ENCODE peak calls at places on chromosomes 1 and 21, in four cellular contexts. K is GM23248; X is HEK293T; E is naive thymus-derived CD8-positive, alpha-beta T cell. C is an unnamed sample.
A peak's percentile ranks its signal among the peaks of the same experiment; 100 is the strongest.

GRCh38 chr1:192805832-192806323 is 3.0 kb upstream of the RGS2 start:
- DNase-seq in K (peak; percentile 93), X (peak; percentile 55), E (peak; percentile 32), C (peak; percentile 80)

GRCh38 chr1:236425031-236425663 is 31.1 kb downstream of the EDARADD start:
- DNase-seq in K (no peak), X (no peak), E (no peak), C (no peak)

GRCh38 chr1:169361281-169361680 is 6.3 kb downstream of the NME7 start:
- DNase-seq in K (peak; percentile 3), X (no peak), E (no peak), C (no peak)

GRCh38 chr1:115323366-115324004 is 14.6 kb downstream of the NGF start:
- DNase-seq in K (peak; percentile 63), X (no peak), E (no peak), C (no peak)

GRCh38 chr1:63124666-63125191 is 197.6 kb upstream of the FOXD3 start:
- DNase-seq in K (peak; percentile 84), X (no peak), E (no peak), C (peak; percentile 65)

GRCh38 chr21:36698160-36699025 is 522 bp upstream of the SIM2 start:
- DNase-seq in K (no peak), X (no peak), E (no peak), C (no peak)

GRCh38 chr21:30628109-30628508 is 6.9 kb upstream of the KRTAP20-2 start:
- DNase-seq in K (no peak), X (no peak), E (no peak), C (no peak)

GRCh38 chr1:226723640-226724532 is 15.2 kb downstream of the ITPKB start:
- DNase-seq in K (peak; percentile 74), X (peak; percentile 77), E (no peak), C (peak; percentile 73)

GRCh38 chr1:180908084-180908765 is 4.5 kb upstream of the KIAA1614 start:
- DNase-seq in K (no peak), X (no peak), E (no peak), C (no peak)

GRCh38 chr1:7409278-7409677 is 361.8 kb upstream of the VAMP3 start:
- DNase-seq in K (no peak), X (no peak), E (no peak), C (no peak)

GRCh38 chr1:114097109-114097508 is 56.6 kb downstream of the SYT6 start:
- DNase-seq in K (no peak), X (no peak), E (no peak), C (no peak)

GRCh38 chr21:42775123-42775522 is 104.2 kb downstream of the WDR4 start:
- DNase-seq in K (no peak), X (no peak), E (no peak), C (no peak)

GRCh38 chr21:38170705-38171682 is 85.8 kb upstream of the KCNJ15 start:
- DNase-seq in K (peak; percentile 39), X (no peak), E (no peak), C (peak; percentile 36)

GRCh38 chr21:39184050-39184980 is 1.1 kb upstream of the PSMG1 start:
- DNase-seq in K (peak; percentile 38), X (no peak), E (no peak), C (no peak)

GRCh38 chr1:242203290-242203689 is 204.4 kb upstream of the MAP1LC3C start:
- DNase-seq in K (no peak), X (no peak), E (no peak), C (no peak)

C was measured in GM03348.